ENCODE peak calls at places on chromosome 22, in nine cellular contexts. R, K, F, A, L, Y, P, M and S are unnamed samples.

GRCh38 chr22:40415531-40416266 is 45.3 kb downstream of the SGSM3 start:
- DNase-seq in A (no peak), K (no peak), R (peak), F (no peak), L (no peak), Y (no peak), M (no peak), P (no peak), S (no peak)

GRCh38 chr22:31086703-31087330 is 5.7 kb downstream of the SMTN start:
- DNase-seq in R (no peak), F (no peak), Y (no peak), K (no peak), P (no peak), M (no peak), L (peak), A (no peak), S (no peak)

GRCh38 chr22:40414838-40415505 is 44.6 kb downstream of the SGSM3 start:
- DNase-seq in M (no peak), A (peak), P (no peak), Y (no peak), L (no peak), R (no peak), K (no peak), F (no peak), S (no peak)

GRCh38 chr22:20131856-20132685 is 467 bp downstream of the ZDHHC8 start:
- DNase-seq in A (peak), K (no peak), M (peak), F (no peak), P (no peak), R (no peak), Y (peak), L (no peak), S (peak)

GRCh38 chr22:21939392-21940319 is 13.0 kb downstream of the PPM1F start:
- DNase-seq in A (no peak), M (no peak), Y (peak), P (no peak), R (peak), L (no peak), K (no peak), F (no peak), S (peak)

GRCh38 chr22:26547426-26547825 is 35.2 kb upstream of the TFIP11 start:
- DNase-seq in Y (peak), P (no peak), L (peak), A (no peak), R (peak), K (no peak), M (no peak), F (no peak), S (no peak)

GRCh38 chr22:50057292-50057867 is 718 bp downstream of the TTLL8 start:
- DNase-seq in M (no peak), P (no peak), K (no peak), F (no peak), R (no peak), L (no peak), Y (no peak), A (no peak), S (no peak)

GRCh38 chr22:39717099-39717498 is 146.5 kb downstream of the CACNA1I start:
- DNase-seq in Y (no peak), R (no peak), K (no peak), L (no peak), A (no peak), M (peak), P (no peak), F (no peak), S (no peak)

GRCh38 chr22:20211997-20212753 is 55.9 kb downstream of the RTN4R start:
- DNase-seq in R (no peak), K (peak), P (no peak), M (peak), A (peak), L (peak), F (no peak), Y (peak), S (no peak)

GRCh38 chr22:20438066-20438677 is 547 bp upstream of the SCARF2 start:
- DNase-seq in L (no peak), A (no peak), K (no peak), Y (no peak), M (peak), F (no peak), R (no peak), P (peak), S (peak)

GRCh38 chr22:40030026-40030756 is 35.4 kb downstream of the FAM83F start:
- DNase-seq in F (no peak), R (no peak), L (no peak), P (no peak), M (peak), A (no peak), Y (no peak), K (no peak), S (no peak)

GRCh38 chr22:28132466-28132865 is 213.4 kb upstream of the PITPNB start:
- DNase-seq in Y (no peak), K (no peak), P (no peak), M (no peak), L (no peak), R (no peak), F (no peak), A (no peak), S (no peak)

GRCh38 chr22:39773976-39774539 is 119.5 kb downstream of the ENTHD1 start:
- DNase-seq in F (no peak), Y (no peak), A (no peak), L (no peak), M (no peak), K (no peak), P (no peak), R (no peak), S (no peak)

GRCh38 chr22:27634043-27634442 is 167.5 kb downstream of the MN1 start:
- DNase-seq in Y (no peak), F (no peak), M (no peak), R (no peak), L (no peak), A (no peak), K (no peak), P (no peak), S (no peak)

GRCh38 chr22:23237201-23237798 is 57.0 kb downstream of the BCR start:
- DNase-seq in K (no peak), Y (peak), R (no peak), P (peak), F (no peak), M (no peak), L (no peak), A (peak), S (no peak)

GRCh38 chr22:27644566-27644965 is 157.0 kb downstream of the MN1 start:
- DNase-seq in P (no peak), R (no peak), M (no peak), F (no peak), K (no peak), A (peak), L (no peak), Y (no peak), S (no peak)

GRCh38 chr22:25420925-25421904 is 143.3 kb upstream of the GRK3 start:
- DNase-seq in M (no peak), P (peak), L (no peak), K (no peak), Y (no peak), A (no peak), R (no peak), F (no peak), S (peak)

GRCh38 chr22:50506611-50507420 is 686 bp downstream of the LMF2 start:
- DNase-seq in A (no peak), R (no peak), M (no peak), Y (no peak), P (no peak), K (no peak), L (peak), F (no peak), S (peak)

GRCh38 chr22:33519140-33519973 is 400.9 kb downstream of the LARGE1 start:
- DNase-seq in K (peak), A (no peak), L (peak), P (peak), R (peak), M (no peak), Y (peak), F (no peak), S (no peak)
- TF ChIP-seq CTCF in K (peak), A (peak), L (peak), P (peak), R (no peak), M (peak), Y (peak), F (no peak), S (peak)

GRCh38 chr22:42075277-42075676 is 1.2 kb downstream of the PHETA2 start:
- DNase-seq in P (no peak), M (no peak), Y (no peak), L (no peak), K (no peak), F (no peak), R (no peak), A (no peak), S (no peak)
- H3K4me3 ChIP-seq in P (peak), M (no peak), Y (peak), L (no peak), K (peak), F (no peak), R (no peak), A (no peak), S (peak)

DNA sequence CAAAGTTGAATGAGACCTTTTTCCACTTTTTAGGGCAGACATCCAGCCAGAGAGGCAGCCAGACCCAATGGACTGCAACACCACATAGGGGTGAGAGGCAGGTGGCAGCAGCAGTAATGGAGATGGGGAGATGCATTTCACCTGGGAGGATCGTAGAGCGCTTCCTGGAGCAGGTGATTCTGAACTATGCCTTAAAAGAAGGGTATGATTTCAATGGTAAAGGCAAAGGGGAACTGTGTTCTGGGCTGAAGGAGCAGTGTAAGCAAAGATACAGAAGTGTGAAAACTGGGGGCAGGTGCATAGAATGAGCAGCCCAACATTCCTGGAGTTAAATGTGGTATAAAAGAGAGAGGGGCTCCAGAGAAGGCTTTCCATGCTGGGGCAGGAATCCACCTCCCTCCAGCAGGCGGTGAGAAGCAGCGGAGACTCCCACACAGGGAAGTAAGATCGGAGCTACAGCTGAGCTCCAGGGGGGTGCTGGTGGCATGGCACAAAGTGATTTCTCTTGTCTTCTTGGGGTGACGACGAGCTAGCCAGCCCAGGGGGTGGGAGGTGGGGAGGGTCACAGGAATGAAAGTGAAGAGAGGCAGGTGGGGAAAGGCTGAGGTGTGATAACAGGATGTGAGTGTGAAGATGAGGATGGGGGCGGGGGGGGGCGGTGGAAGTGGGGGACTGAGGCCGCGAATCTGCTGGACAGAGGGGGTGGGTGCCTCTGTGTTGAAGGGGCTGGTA is 4.3 kb upstream of the SERHL2 start:
- DNase-seq in P (peak), Y (no peak), K (no peak), R (no peak), F (no peak), L (no peak), M (no peak), A (no peak), S (no peak)
- TF ChIP-seq CTCF in P (peak), Y (no peak), K (no peak), R (no peak), F (peak), L (no peak), M (no peak), A (no peak), S (no peak)

GRCh38 chr22:37420656-37421467 is 6.4 kb downstream of the ELFN2 start:
- DNase-seq in L (peak), R (peak), F (no peak), K (no peak), Y (peak), P (peak), A (peak), M (peak), S (no peak)
- H3K4me3 ChIP-seq in L (peak), R (no peak), F (peak), K (peak), Y (peak), P (peak), A (no peak), M (no peak), S (peak)

GRCh38 chr22:36979016-36979415 is 40.2 kb downstream of the TST start:
- DNase-seq in K (no peak), Y (no peak), F (no peak), M (no peak), R (no peak), A (no peak), P (no peak), L (no peak), S (no peak)

GRCh38 chr22:36981247-36981775 is 37.9 kb downstream of the TST start:
- DNase-seq in Y (no peak), M (no peak), R (no peak), L (no peak), F (no peak), K (no peak), P (no peak), A (no peak), S (no peak)

GRCh38 chr22:36979511-36979910 is 39.7 kb downstream of the TST start:
- DNase-seq in M (no peak), Y (no peak), A (no peak), P (no peak), F (no peak), L (no peak), R (no peak), K (no peak), S (no peak)

GRCh38 chr22:36977947-36978660 is 41.1 kb downstream of the TST start:
- DNase-seq in F (peak), R (peak), L (peak), Y (peak), M (peak), K (peak), A (peak), P (peak), S (peak)

GRCh38 chr22:36977401-36977861 is 41.8 kb downstream of the TST start:
- DNase-seq in L (no peak), P (peak), K (peak), Y (peak), R (peak), A (peak), F (peak), M (peak), S (peak)
- TF ChIP-seq CTCF in L (no peak), P (peak), K (peak), Y (peak), R (no peak), A (no peak), F (peak), M (peak), S (peak)

GRCh38 chr22:29478326-29479276 is 1.4 kb upstream of the NEFH start:
- DNase-seq in M (no peak), K (no peak), Y (no peak), L (no peak), P (peak), F (no peak), A (no peak), R (peak), S (peak)

GRCh38 chr22:29473001-29473400 is 7.0 kb upstream of the NEFH start:
- DNase-seq in Y (no peak), K (no peak), R (peak), A (no peak), L (no peak), M (no peak), P (no peak), F (no peak), S (no peak)

GRCh38 chr22:29475550-29475949 is 4.5 kb upstream of the NEFH start:
- DNase-seq in M (no peak), L (no peak), A (no peak), R (no peak), F (no peak), Y (no peak), K (no peak), P (no peak), S (no peak)

GRCh38 chr22:29477919-29478318 is 2.1 kb upstream of the NEFH start:
- DNase-seq in A (no peak), K (no peak), F (no peak), M (no peak), L (no peak), Y (no peak), P (peak), R (no peak), S (no peak)

GRCh38 chr22:29476116-29476515 is 3.9 kb upstream of the NEFH start:
- DNase-seq in K (no peak), A (no peak), F (no peak), Y (no peak), M (no peak), R (no peak), L (no peak), P (peak), S (no peak)
- H3K4me3 ChIP-seq in K (no peak), A (no peak), F (no peak), Y (no peak), M (no peak), R (no peak), L (no peak), P (no peak), S (no peak)

GRCh38 chr22:46640293-46640692 is 20.1 kb downstream of the GRAMD4 start:
- DNase-seq in M (no peak), K (no peak), P (no peak), F (no peak), R (no peak), Y (no peak), A (peak), L (no peak), S (no peak)
- TF ChIP-seq CTCF in M (no peak), K (no peak), P (no peak), F (no peak), R (no peak), Y (no peak), A (no peak), L (no peak), S (no peak)

GRCh38 chr22:48049116-48049515 is 1286.7 kb downstream of the TBC1D22A start:
- DNase-seq in F (no peak), K (no peak), R (no peak), M (no peak), L (no peak), Y (no peak), A (no peak), P (no peak), S (no peak)

GRCh38 chr22:48045369-48045768 is 1282.9 kb downstream of the TBC1D22A start:
- DNase-seq in R (no peak), M (no peak), P (no peak), L (no peak), A (no peak), Y (no peak), K (no peak), F (no peak), S (no peak)

GRCh38 chr22:48047722-48048500 is 1285.5 kb downstream of the TBC1D22A start:
- DNase-seq in F (no peak), Y (no peak), L (no peak), M (no peak), A (no peak), P (no peak), K (no peak), R (no peak), S (no peak)

GRCh38 chr22:48042621-48043395 is 1280.4 kb downstream of the TBC1D22A start:
- DNase-seq in R (no peak), Y (no peak), L (no peak), K (no peak), A (no peak), M (no peak), P (no peak), F (no peak), S (no peak)

DNA sequence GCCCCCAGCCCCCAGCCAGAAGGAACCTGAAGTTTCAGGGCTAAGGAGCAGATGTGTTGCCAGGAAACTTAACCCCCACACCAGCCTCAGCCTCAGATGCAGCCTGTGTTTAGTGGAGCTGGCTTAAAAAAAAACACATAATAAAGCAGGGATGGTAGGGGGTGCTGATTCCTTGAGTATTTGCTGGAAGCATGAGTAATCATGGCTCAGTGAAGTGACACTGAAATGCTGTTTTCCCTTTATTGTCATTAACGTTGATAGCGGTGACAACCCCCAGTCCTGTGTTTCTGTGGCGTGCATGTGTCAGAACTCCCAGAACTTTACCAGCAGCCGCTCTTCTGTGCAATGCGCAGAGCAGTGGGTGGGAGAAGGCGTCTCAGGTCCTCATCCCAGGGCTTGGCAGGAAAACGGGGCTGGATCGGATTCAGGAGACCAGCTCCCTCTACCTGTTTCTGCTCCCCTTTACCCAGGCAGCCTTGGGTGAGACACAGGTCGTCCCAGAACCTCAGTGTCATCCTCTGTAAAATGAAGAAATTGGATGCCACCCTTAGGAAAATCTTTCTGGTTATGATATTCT is 1282.1 kb downstream of the TBC1D22A start:
- DNase-seq in K (no peak), L (no peak), R (no peak), F (no peak), A (no peak), M (no peak), Y (no peak), P (no peak), S (no peak)
- H3K4me3 ChIP-seq in K (no peak), L (no peak), R (no peak), F (no peak), A (no peak), M (no peak), Y (no peak), P (no peak), S (no peak)

DNA sequence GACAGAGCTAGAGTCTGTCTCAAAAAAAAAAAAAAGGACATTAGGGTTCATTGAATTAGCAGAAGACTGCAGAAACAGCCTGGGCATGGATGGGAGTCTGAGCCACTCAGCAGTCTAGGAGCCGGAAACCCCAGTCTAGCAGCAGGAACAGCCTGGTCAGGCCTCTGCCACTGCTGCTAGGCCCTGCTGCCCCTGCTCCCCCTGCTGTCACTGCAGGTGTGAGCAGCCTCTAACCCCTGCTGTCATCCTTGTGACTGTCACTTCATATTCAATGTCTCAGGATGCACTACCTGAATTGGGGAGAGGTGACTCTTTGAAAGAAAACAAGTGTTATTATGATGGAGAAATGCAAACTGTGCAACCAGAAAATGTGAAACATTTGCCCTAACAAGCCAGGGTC is 7.0 kb upstream of the DDX17 start:
- DNase-seq in Y (no peak), K (no peak), M (no peak), R (peak), L (no peak), P (peak), A (no peak), F (no peak), S (no peak)
- TF ChIP-seq CTCF in Y (no peak), K (no peak), M (peak), R (no peak), L (peak), P (peak), A (no peak), F (peak), S (no peak)

GRCh38 chr22:45098056-45098455 is 65.7 kb upstream of the NUP50 start:
- DNase-seq in L (no peak), K (no peak), A (no peak), R (no peak), P (no peak), Y (no peak), M (no peak), F (no peak), S (no peak)
- H3K4me3 ChIP-seq in L (no peak), K (no peak), A (no peak), R (no peak), P (no peak), Y (no peak), M (no peak), F (no peak), S (no peak)